ENCODE peak calls at places on chromosomes 16 and 17, in six cellular contexts. T is cerebellum, Z is hepatocyte, J is hypothalamus, E is nucleus accumbens, Y is NCI-H345. C is an unnamed sample.

GRCh38 chr17:19457830-19458271 is 46.8 kb downstream of the RNF112 start:
- DNase-seq in T (no peak), Y (no peak), Z (no peak), J (no peak), E (no peak), C (peak; percentile 73)

GRCh38 chr16:23145186-23145585 is 4.1 kb downstream of the USP31 start:
- DNase-seq in E (no peak), T (no peak), Y (no peak), J (no peak), Z (no peak), C (no peak)

GRCh38 chr17:9218068-9218635 is 196.8 kb downstream of the NTN1 start:
- DNase-seq in J (no peak), E (no peak), T (no peak), Z (no peak), Y (no peak), C (peak; percentile 77)

GRCh38 chr16:89185062-89185751 is 13.7 kb downstream of the CDH15 start:
- DNase-seq in Y (peak; percentile 15), E (no peak), T (no peak), J (no peak), Z (no peak), C (no peak)

GRCh38 chr17:31431098-31431794 is 39.8 kb downstream of the RAB11FIP4 start:
- DNase-seq in E (no peak), T (no peak), Y (no peak), Z (no peak), J (no peak), C (peak; percentile 49)

GRCh38 chr16:75092777-75093176 is 23.8 kb downstream of the LDHD start:
- DNase-seq in E (no peak), J (no peak), Y (no peak), T (no peak), Z (no peak), C (peak; percentile 50)

GRCh38 chr16:67372664-67373063 is 20.6 kb downstream of the TPPP3 start:
- DNase-seq in E (no peak), Z (no peak), T (no peak), J (no peak), Y (peak; percentile 44), C (no peak)

GRCh38 chr17:50967795-50968194 is 101.6 kb upstream of the TOB1 start:
- DNase-seq in Z (no peak), Y (no peak), E (no peak), J (no peak), T (no peak), C (no peak)

GRCh38 chr16:6020162-6020980 is 922.8 kb upstream of the EEF2KMT start:
- DNase-seq in Y (no peak), Z (no peak), J (no peak), T (peak; percentile 64), E (no peak), C (no peak)

GRCh38 chr16:3022208-3022696 is 1.5 kb downstream of the HCFC1R1 start:
- DNase-seq in T (peak; percentile 68), J (peak; percentile 11), Y (peak; percentile 40), Z (peak; percentile 95), E (peak; percentile 33), C (peak; percentile 97)

GRCh38 chr16:87956771-87957279 is 5.6 kb downstream of the BANP start:
- DNase-seq in Z (peak; percentile 42), Y (no peak), T (no peak), E (no peak), J (no peak), C (no peak)

GRCh38 chr17:7042507-7043194 is 1.2 kb downstream of the SLC16A11 start:
- DNase-seq in Z (no peak), Y (no peak), E (no peak), J (no peak), T (no peak), C (no peak)

GRCh38 chr16:12971216-12971615 is 69.8 kb downstream of the SHISA9 start:
- DNase-seq in Y (peak; percentile 97), Z (peak; percentile 43), E (peak; percentile 27), T (no peak), J (peak; percentile 26), C (peak; percentile 72)

GRCh38 chr17:21283482-21284318 is 811 bp upstream of the MAP2K3 start:
- DNase-seq in Z (peak; percentile 54), J (no peak), T (no peak), E (no peak), Y (no peak), C (peak; percentile 76)

GRCh38 chr17:58630883-58631522 is 60.8 kb downstream of the TEX14 start:
- DNase-seq in Z (peak; percentile 66), E (no peak), Y (no peak), T (no peak), J (no peak), C (peak; percentile 95)

GRCh38 chr17:55117063-55117611 is 147.6 kb upstream of the HLF start:
- DNase-seq in E (no peak), T (no peak), Y (no peak), Z (no peak), J (no peak), C (no peak)